ENCODE peak calls at places on chromosomes 5 and 9, in eight cellular contexts. R is Peyer's patch; S is HTR-8/SVneo; P is IMR-90; G is activated T-cell treated with anti-CD3 and anti-CD28 coated beads, Interleukin-2, amount 50 U/mL, for 4 hours; C is RKO; A is activated CD8-positive, alpha-beta T cell treated with anti-CD3 and anti-CD28 coated beads for 36 hours; K is EL. E is an unnamed sample.

GRCh38 chr9:89623925-89624420 is 19.2 kb downstream of the GADD45G start:
- DNase-seq in R (no peak), S (no peak), P (no peak), G (no peak), C (no peak), A (no peak), K (no peak), E (no peak)

GRCh38 chr9:121277518-121278275 is 9.7 kb downstream of the GSN start:
- DNase-seq in R (no peak), S (no peak), P (peak), G (no peak), C (no peak), A (no peak), K (peak), E (no peak)

GRCh38 chr9:17269799-17270198 is 135.0 kb downstream of the CNTLN start:
- DNase-seq in R (no peak), S (no peak), P (no peak), G (no peak), C (no peak), A (no peak), K (no peak), E (no peak)

GRCh38 chr5:123802298-123802951 is 290.4 kb downstream of the CSNK1G3 start:
- DNase-seq in R (no peak), S (no peak), P (no peak), G (no peak), C (no peak), A (no peak), K (no peak), E (no peak)

GRCh38 chr5:179827684-179828083 is 7.0 kb downstream of the SQSTM1 start:
- DNase-seq in R (peak), S (no peak), P (peak), G (peak), C (peak), A (peak), K (peak), E (no peak)

GRCh38 chr5:179867476-179867875 is 8.9 kb upstream of the MRNIP start:
- DNase-seq in R (peak), S (no peak), P (no peak), G (no peak), C (no peak), A (no peak), K (no peak), E (no peak)

GRCh38 chr9:126057036-126057435 is 269.6 kb upstream of the MVB12B start:
- DNase-seq in R (no peak), S (no peak), P (no peak), G (no peak), C (no peak), A (no peak), K (no peak), E (no peak)

GRCh38 chr5:28648108-28648507 is 1609.7 kb upstream of the CDH9 start:
- DNase-seq in R (no peak), S (peak), P (no peak), G (no peak), C (peak), A (no peak), K (no peak), E (no peak)

GRCh38 chr5:134460551-134460950 is 48.9 kb upstream of the CDKN2AIPNL start:
- DNase-seq in R (no peak), S (no peak), P (no peak), G (no peak), C (no peak), A (no peak), K (no peak), E (no peak)

GRCh38 chr5:97111612-97112011 is 30.8 kb downstream of the LIX1 start:
- DNase-seq in R (peak), S (no peak), P (no peak), G (no peak), C (no peak), A (peak), K (no peak), E (no peak)

GRCh38 chr9:33619666-33620404 is 95.8 kb downstream of the ANKRD18B start:
- DNase-seq in R (no peak), S (peak), P (peak), G (no peak), C (peak), A (no peak), K (peak), E (no peak)

GRCh38 chr5:24804221-24804681 is 159.5 kb upstream of the CDH10 start:
- DNase-seq in R (no peak), S (no peak), P (no peak), G (no peak), C (peak), A (no peak), K (no peak), E (no peak)

GRCh38 chr5:51625224-51625968 is 242.1 kb downstream of the ISL1 start:
- DNase-seq in R (no peak), S (no peak), P (no peak), G (no peak), C (no peak), A (no peak), K (no peak), E (no peak)

GRCh38 chr9:18726546-18726945 is 252.6 kb downstream of the ADAMTSL1 start:
- DNase-seq in R (no peak), S (no peak), P (peak), G (no peak), C (no peak), A (no peak), K (no peak), E (no peak)

GRCh38 chr9:87586731-87587355 is 89.2 kb downstream of the DAPK1 start:
- DNase-seq in R (no peak), S (no peak), P (no peak), G (no peak), C (no peak), A (no peak), K (no peak), E (no peak)

GRCh38 chr9:122320346-122320995 is 50.4 kb upstream of the PTGS1 start:
- DNase-seq in R (no peak), S (no peak), P (no peak), G (no peak), C (no peak), A (no peak), K (no peak), E (no peak)

GRCh38 chr9:90343360-90343759 is 299.3 kb downstream of the DIRAS2 start:
- DNase-seq in R (no peak), S (no peak), P (peak), G (no peak), C (peak), A (no peak), K (peak), E (no peak)

GRCh38 chr5:85760519-85760918 is 857.2 kb upstream of the COX7C start:
- DNase-seq in R (no peak), S (no peak), P (no peak), G (no peak), C (no peak), A (no peak), K (no peak), E (no peak)

GRCh38 chr5:54835642-54836041 is 149.8 kb downstream of the ESM1 start:
- DNase-seq in R (no peak), S (peak), P (peak), G (no peak), C (no peak), A (no peak), K (peak), E (no peak)

GRCh38 chr9:89594811-89595550 is 9.8 kb upstream of the GADD45G start:
- DNase-seq in R (no peak), S (no peak), P (no peak), G (no peak), C (no peak), A (no peak), K (no peak), E (no peak)

E was measured in stimulated activated CD8-positive, alpha-beta memory T cell treated with anti-CD3 and anti-CD28 coated beads, Interleukin-15, amount 100 ng/mL, for 4 hours.